ENCODE peak calls at places on chromosome 3, in four cellular contexts. L is hepatocyte, G is cardiac fibroblast, N is cardiac muscle cell. K is an unnamed sample.

GRCh38 chr3:53726654-53727053 is 119.6 kb downstream of the CHDH start:
- DNase-seq in L (no peak), G (no peak), N (no peak), K (no peak)

GRCh38 chr3:59663076-59663850 is 613.4 kb upstream of the CFAP20DC start:
- DNase-seq in L (no peak), G (no peak), N (no peak), K (no peak)

GRCh38 chr3:172256101-172256687 is 192.1 kb downstream of the GHSR start:
- DNase-seq in L (peak; percentile 10), G (peak; percentile 75), N (peak; percentile 92), K (no peak)

GRCh38 chr3:43768594-43768993 is 77.9 kb downstream of the ABHD5 start:
- DNase-seq in L (no peak), G (peak; percentile 51), N (peak; percentile 76), K (no peak)

GRCh38 chr3:43776101-43776500 is 85.4 kb downstream of the ABHD5 start:
- DNase-seq in L (no peak), G (no peak), N (no peak), K (no peak)

GRCh38 chr3:25548836-25549235 is 115.9 kb downstream of the TOP2B start:
- DNase-seq in L (no peak), G (peak; percentile 66), N (no peak), K (no peak)

GRCh38 chr3:121736112-121736511 is 13.4 kb downstream of the GOLGB1 start:
- DNase-seq in L (no peak), G (peak; percentile 55), N (no peak), K (no peak)

GRCh38 chr3:98680723-98681122 is 82.4 kb upstream of the ST3GAL6 start:
- DNase-seq in L (no peak), G (peak; percentile 55), N (no peak), K (no peak)

GRCh38 chr3:13887746-13888300 is 8.0 kb upstream of the WNT7A start:
- DNase-seq in L (peak; percentile 2), G (no peak), N (no peak), K (no peak)

GRCh38 chr3:171284308-171285075 is 175.7 kb downstream of the TNIK start:
- DNase-seq in L (peak; percentile 54), G (peak; percentile 98), N (peak; percentile 93), K (no peak)

GRCh38 chr3:71563827-71564226 is 19.7 kb downstream of the FOXP1 start:
- DNase-seq in L (no peak), G (no peak), N (no peak), K (no peak)

GRCh38 chr3:15098503-15099363 is at the start of gene RBSN:
- DNase-seq in L (peak; percentile 97), G (peak; percentile 94), N (peak; percentile 94), K (peak; percentile 94)
- H3K4me3 ChIP-seq in L (peak within 1 kb of the TSS; percentile 80), G (peak within 1 kb of the TSS; percentile 98), N (peak within 1 kb of the TSS; percentile 42), K (peak within 1 kb of the TSS; percentile 85)

GRCh38 chr3:52444860-52445793 is at the start of gene SEMA3G:
- DNase-seq in L (peak; percentile 86), G (peak; percentile 41), N (peak; percentile 60), K (peak; percentile 57)

GRCh38 chr3:52443791-52444687 is 864 bp downstream of the SEMA3G start:
- DNase-seq in L (no peak), G (no peak), N (no peak), K (no peak)

GRCh38 chr3:52441772-52442332 is 3.1 kb downstream of the SEMA3G start:
- DNase-seq in L (peak; percentile 3), G (no peak), N (no peak), K (no peak)

GRCh38 chr3:52442409-52443267 is 2.3 kb downstream of the SEMA3G start:
- DNase-seq in L (no peak), G (no peak), N (no peak), K (no peak)

GRCh38 chr3:52443268-52443610 is 1.7 kb downstream of the SEMA3G start:
- DNase-seq in L (no peak), G (no peak), N (no peak), K (no peak)
- H3K4me3 ChIP-seq in L (no peak overlapping the region), G (no peak overlapping the region), N (no peak overlapping the region), K (no peak overlapping the region)

GRCh38 chr3:139302084-139302800 is 41.6 kb upstream of the MRPS22 start:
- DNase-seq in L (peak; percentile 77), G (peak; percentile 99), N (peak; percentile 98), K (no peak)
- H3K4me3 ChIP-seq in L (no peak overlapping the region), G (no peak overlapping the region), N (no peak overlapping the region), K (no peak overlapping the region)

GRCh38 chr3:35745802-35746484 is 106.6 kb downstream of the ARPP21 start:
- DNase-seq in L (no peak), G (no peak), N (no peak), K (no peak)
- H3K4me3 ChIP-seq in L (no peak overlapping the region), G (no peak overlapping the region), N (no peak overlapping the region), K (no peak overlapping the region)